ENCODE peak calls at places on chromosomes 2 and 18, in eight cellular contexts. One of them, this sample, is unnamed.

GRCh38 chr2:127121776-127122176 is 14.8 kb upstream of the BIN1 start:
- DNase-seq in neuronal stem cell: no peak
- DNase-seq in A549: no peak
- DNase-seq in CD4-positive, CD25-positive, alpha-beta regulatory T cell: no peak
- DNase-seq in pancreas: peak
- DNase-seq in WERI-Rb-1: peak
- DNase-seq in colonic mucosa: peak
- DNase-seq in heart left ventricle: peak
- DNase-seq in this sample: peak

GRCh38 chr2:16475581-16475980 is 190.1 kb downstream of the CYRIA start:
- DNase-seq in colonic mucosa: no peak
- DNase-seq in pancreas: no peak
- DNase-seq in CD4-positive, CD25-positive, alpha-beta regulatory T cell: no peak
- DNase-seq in WERI-Rb-1: no peak
- DNase-seq in A549: no peak
- DNase-seq in heart left ventricle: no peak
- DNase-seq in neuronal stem cell: no peak
- DNase-seq in this sample: no peak

GRCh38 chr18:79903787-79904356 is 47.6 kb downstream of the SLC66A2 start:
- DNase-seq in WERI-Rb-1: peak
- DNase-seq in neuronal stem cell: no peak
- DNase-seq in colonic mucosa: no peak
- DNase-seq in A549: no peak
- DNase-seq in heart left ventricle: no peak
- DNase-seq in CD4-positive, CD25-positive, alpha-beta regulatory T cell: no peak
- DNase-seq in pancreas: peak
- DNase-seq in this sample: peak

GRCh38 chr2:126748188-126748760 is 92.3 kb downstream of the GYPC start:
- DNase-seq in colonic mucosa: no peak
- DNase-seq in CD4-positive, CD25-positive, alpha-beta regulatory T cell: no peak
- DNase-seq in WERI-Rb-1: no peak
- DNase-seq in pancreas: no peak
- DNase-seq in heart left ventricle: no peak
- DNase-seq in neuronal stem cell: no peak
- DNase-seq in A549: no peak
- DNase-seq in this sample: no peak

GRCh38 chr2:1591461-1591770 is 152.9 kb downstream of the PXDN start:
- DNase-seq in A549: no peak
- DNase-seq in heart left ventricle: peak
- DNase-seq in pancreas: peak
- DNase-seq in colonic mucosa: no peak
- DNase-seq in CD4-positive, CD25-positive, alpha-beta regulatory T cell: no peak
- DNase-seq in WERI-Rb-1: no peak
- DNase-seq in neuronal stem cell: no peak
- DNase-seq in this sample: no peak

GRCh38 chr2:4673025-4673489 is 969.7 kb downstream of the DCDC2C start:
- DNase-seq in neuronal stem cell: no peak
- DNase-seq in colonic mucosa: no peak
- DNase-seq in WERI-Rb-1: no peak
- DNase-seq in A549: peak
- DNase-seq in pancreas: no peak
- DNase-seq in CD4-positive, CD25-positive, alpha-beta regulatory T cell: peak
- DNase-seq in heart left ventricle: no peak
- DNase-seq in this sample: no peak

GRCh38 chr18:38886852-38887670 is 1321.5 kb upstream of the CELF4 start:
- DNase-seq in pancreas: no peak
- DNase-seq in WERI-Rb-1: no peak
- DNase-seq in colonic mucosa: no peak
- DNase-seq in neuronal stem cell: no peak
- DNase-seq in CD4-positive, CD25-positive, alpha-beta regulatory T cell: no peak
- DNase-seq in heart left ventricle: no peak
- DNase-seq in A549: no peak
- DNase-seq in this sample: no peak

GRCh38 chr2:164151518-164151917 is 415.7 kb upstream of the FIGN start:
- DNase-seq in colonic mucosa: no peak
- DNase-seq in neuronal stem cell: no peak
- DNase-seq in WERI-Rb-1: no peak
- DNase-seq in CD4-positive, CD25-positive, alpha-beta regulatory T cell: no peak
- DNase-seq in heart left ventricle: no peak
- DNase-seq in pancreas: no peak
- DNase-seq in A549: no peak
- DNase-seq in this sample: no peak

GRCh38 chr2:186610785-186611184 is 20.9 kb downstream of the ITGAV start:
- DNase-seq in neuronal stem cell: no peak
- DNase-seq in pancreas: no peak
- DNase-seq in WERI-Rb-1: no peak
- DNase-seq in A549: no peak
- DNase-seq in CD4-positive, CD25-positive, alpha-beta regulatory T cell: no peak
- DNase-seq in heart left ventricle: no peak
- DNase-seq in colonic mucosa: no peak
- DNase-seq in this sample: no peak

GRCh38 chr2:127094509-127095366 is 12.2 kb downstream of the BIN1 start:
- DNase-seq in WERI-Rb-1: no peak
- DNase-seq in neuronal stem cell: no peak
- DNase-seq in A549: peak
- DNase-seq in colonic mucosa: peak
- DNase-seq in CD4-positive, CD25-positive, alpha-beta regulatory T cell: no peak
- DNase-seq in heart left ventricle: peak
- DNase-seq in pancreas: peak
- DNase-seq in this sample: no peak

GRCh38 chr2:85250045-85250444 is 77.7 kb downstream of the TGOLN2 start:
- DNase-seq in colonic mucosa: no peak
- DNase-seq in A549: no peak
- DNase-seq in heart left ventricle: no peak
- DNase-seq in neuronal stem cell: no peak
- DNase-seq in pancreas: no peak
- DNase-seq in WERI-Rb-1: no peak
- DNase-seq in CD4-positive, CD25-positive, alpha-beta regulatory T cell: no peak
- DNase-seq in this sample: no peak

GRCh38 chr2:181517685-181518301 is 60.6 kb downstream of the ITGA4 start:
- DNase-seq in colonic mucosa: no peak
- DNase-seq in WERI-Rb-1: no peak
- DNase-seq in A549: no peak
- DNase-seq in pancreas: no peak
- DNase-seq in neuronal stem cell: no peak
- DNase-seq in CD4-positive, CD25-positive, alpha-beta regulatory T cell: peak
- DNase-seq in heart left ventricle: no peak
- DNase-seq in this sample: no peak

GRCh38 chr18:62588217-62588616 is 65.4 kb downstream of the ZCCHC2 start:
- DNase-seq in neuronal stem cell: no peak
- DNase-seq in WERI-Rb-1: no peak
- DNase-seq in pancreas: no peak
- DNase-seq in colonic mucosa: no peak
- DNase-seq in heart left ventricle: no peak
- DNase-seq in A549: no peak
- DNase-seq in CD4-positive, CD25-positive, alpha-beta regulatory T cell: no peak
- DNase-seq in this sample: no peak

GRCh38 chr18:72700961-72701710 is 157.0 kb upstream of the CBLN2 start:
- DNase-seq in colonic mucosa: no peak
- DNase-seq in pancreas: no peak
- DNase-seq in WERI-Rb-1: no peak
- DNase-seq in heart left ventricle: no peak
- DNase-seq in A549: no peak
- DNase-seq in neuronal stem cell: no peak
- DNase-seq in CD4-positive, CD25-positive, alpha-beta regulatory T cell: no peak
- DNase-seq in this sample: no peak

GRCh38 chr18:14086459-14087231 is 45.6 kb downstream of the ZNF519 start:
- DNase-seq in colonic mucosa: no peak
- DNase-seq in WERI-Rb-1: peak
- DNase-seq in pancreas: no peak
- DNase-seq in heart left ventricle: no peak
- DNase-seq in neuronal stem cell: peak
- DNase-seq in A549: peak
- DNase-seq in CD4-positive, CD25-positive, alpha-beta regulatory T cell: peak
- DNase-seq in this sample: no peak

DNA sequence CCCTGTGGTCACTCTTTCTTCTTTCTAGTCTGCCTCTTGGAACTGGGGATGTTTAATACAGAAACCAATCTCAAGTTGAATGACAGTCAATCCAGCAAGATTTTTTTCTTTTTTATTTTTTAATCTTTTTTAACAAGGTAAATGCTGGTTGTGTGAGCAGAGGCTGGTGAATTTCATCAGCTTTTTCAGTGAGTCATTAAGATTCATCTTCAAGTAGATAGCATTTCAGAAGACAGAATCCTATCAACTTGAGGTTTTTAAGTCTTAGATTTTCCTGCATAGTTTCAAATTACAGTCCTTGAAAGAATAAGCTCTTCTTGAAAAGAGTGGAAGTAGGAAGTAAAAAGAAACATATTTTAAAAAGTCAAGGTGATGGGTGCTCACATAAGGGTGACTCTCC is 12.4 kb downstream of the SLC8A1 start:
- DNase-seq in neuronal stem cell: no peak
- DNase-seq in colonic mucosa: no peak
- DNase-seq in CD4-positive, CD25-positive, alpha-beta regulatory T cell: no peak
- DNase-seq in heart left ventricle: no peak
- DNase-seq in WERI-Rb-1: no peak
- DNase-seq in A549: no peak
- DNase-seq in pancreas: no peak
- DNase-seq in this sample: no peak
- H3K27ac ChIP-seq in neuronal stem cell: no peak
- H3K27ac ChIP-seq in colonic mucosa: no peak
- H3K27ac ChIP-seq in CD4-positive, CD25-positive, alpha-beta regulatory T cell: no peak
- H3K27ac ChIP-seq in heart left ventricle: no peak
- H3K27ac ChIP-seq in WERI-Rb-1: no peak
- H3K27ac ChIP-seq in A549: peak
- H3K27ac ChIP-seq in pancreas: no peak
- H3K27ac ChIP-seq in this sample: no peak

GRCh38 chr18:57083485-57083884 is 63.4 kb upstream of the BOD1L2 start:
- DNase-seq in pancreas: no peak
- DNase-seq in neuronal stem cell: no peak
- DNase-seq in CD4-positive, CD25-positive, alpha-beta regulatory T cell: no peak
- DNase-seq in colonic mucosa: no peak
- DNase-seq in WERI-Rb-1: no peak
- DNase-seq in heart left ventricle: no peak
- DNase-seq in A549: no peak
- DNase-seq in this sample: no peak

GRCh38 chr18:57080479-57080878 is 66.4 kb upstream of the BOD1L2 start:
- DNase-seq in CD4-positive, CD25-positive, alpha-beta regulatory T cell: no peak
- DNase-seq in A549: no peak
- DNase-seq in heart left ventricle: no peak
- DNase-seq in pancreas: no peak
- DNase-seq in neuronal stem cell: no peak
- DNase-seq in WERI-Rb-1: no peak
- DNase-seq in colonic mucosa: no peak
- DNase-seq in this sample: no peak

GRCh38 chr18:57087985-57088384 is 58.9 kb upstream of the BOD1L2 start:
- DNase-seq in A549: no peak
- DNase-seq in heart left ventricle: no peak
- DNase-seq in CD4-positive, CD25-positive, alpha-beta regulatory T cell: no peak
- DNase-seq in pancreas: no peak
- DNase-seq in colonic mucosa: no peak
- DNase-seq in WERI-Rb-1: no peak
- DNase-seq in neuronal stem cell: no peak
- DNase-seq in this sample: no peak

GRCh38 chr18:57086163-57086562 is 60.7 kb upstream of the BOD1L2 start:
- DNase-seq in neuronal stem cell: no peak
- DNase-seq in A549: no peak
- DNase-seq in heart left ventricle: no peak
- DNase-seq in pancreas: no peak
- DNase-seq in WERI-Rb-1: no peak
- DNase-seq in CD4-positive, CD25-positive, alpha-beta regulatory T cell: no peak
- DNase-seq in colonic mucosa: no peak
- DNase-seq in this sample: no peak

GRCh38 chr18:57084331-57085298 is 62.3 kb upstream of the BOD1L2 start:
- DNase-seq in pancreas: no peak
- DNase-seq in heart left ventricle: no peak
- DNase-seq in colonic mucosa: no peak
- DNase-seq in WERI-Rb-1: no peak
- DNase-seq in A549: no peak
- DNase-seq in CD4-positive, CD25-positive, alpha-beta regulatory T cell: peak
- DNase-seq in neuronal stem cell: no peak
- DNase-seq in this sample: no peak
- H3K4me3 ChIP-seq in pancreas: no peak
- H3K4me3 ChIP-seq in heart left ventricle: no peak
- H3K4me3 ChIP-seq in colonic mucosa: no peak
- H3K4me3 ChIP-seq in WERI-Rb-1: no peak
- H3K4me3 ChIP-seq in A549: no peak
- H3K4me3 ChIP-seq in CD4-positive, CD25-positive, alpha-beta regulatory T cell: peak
- H3K4me3 ChIP-seq in neuronal stem cell: no peak
- H3K4me3 ChIP-seq in this sample: no peak

DNA sequence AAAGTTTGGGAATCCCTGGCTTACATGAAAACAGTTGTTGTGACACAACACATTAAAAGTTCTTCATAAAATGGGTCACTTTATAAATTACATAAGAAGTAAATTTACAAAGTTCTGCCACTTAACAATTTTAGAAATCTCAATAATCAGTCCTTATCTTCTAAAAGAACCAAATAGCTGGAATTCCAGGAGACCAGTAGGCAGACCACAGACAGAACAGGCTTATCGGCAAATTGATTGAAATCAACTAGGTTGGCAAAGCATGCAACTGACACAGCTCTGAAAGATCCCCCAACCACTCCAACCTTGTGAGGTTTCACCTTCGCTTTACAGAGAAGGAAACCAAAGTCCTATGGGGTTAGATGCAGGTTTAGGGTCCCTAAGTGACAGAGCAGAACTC is 103.0 kb downstream of the DNER start:
- DNase-seq in colonic mucosa: no peak
- DNase-seq in heart left ventricle: no peak
- DNase-seq in A549: no peak
- DNase-seq in WERI-Rb-1: no peak
- DNase-seq in CD4-positive, CD25-positive, alpha-beta regulatory T cell: no peak
- DNase-seq in neuronal stem cell: no peak
- DNase-seq in pancreas: no peak
- DNase-seq in this sample: no peak
- H3K27ac ChIP-seq in colonic mucosa: no peak
- H3K27ac ChIP-seq in heart left ventricle: no peak
- H3K27ac ChIP-seq in A549: no peak
- H3K27ac ChIP-seq in WERI-Rb-1: no peak
- H3K27ac ChIP-seq in CD4-positive, CD25-positive, alpha-beta regulatory T cell: no peak
- H3K27ac ChIP-seq in neuronal stem cell: no peak
- H3K27ac ChIP-seq in pancreas: no peak
- H3K27ac ChIP-seq in this sample: no peak

GRCh38 chr2:176002684-176003225 is 688 bp upstream of the LNPK start:
- DNase-seq in WERI-Rb-1: peak
- DNase-seq in CD4-positive, CD25-positive, alpha-beta regulatory T cell: peak
- DNase-seq in A549: peak
- DNase-seq in colonic mucosa: no peak
- DNase-seq in pancreas: no peak
- DNase-seq in neuronal stem cell: no peak
- DNase-seq in heart left ventricle: peak
- DNase-seq in this sample: no peak

GRCh38 chr2:175999283-175999819 is 2.7 kb downstream of the LNPK start:
- DNase-seq in colonic mucosa: no peak
- DNase-seq in A549: no peak
- DNase-seq in WERI-Rb-1: no peak
- DNase-seq in neuronal stem cell: no peak
- DNase-seq in CD4-positive, CD25-positive, alpha-beta regulatory T cell: no peak
- DNase-seq in pancreas: no peak
- DNase-seq in heart left ventricle: no peak
- DNase-seq in this sample: no peak

GRCh38 chr2:176003958-176004357 is 1.9 kb upstream of the LNPK start:
- DNase-seq in heart left ventricle: no peak
- DNase-seq in A549: no peak
- DNase-seq in CD4-positive, CD25-positive, alpha-beta regulatory T cell: no peak
- DNase-seq in colonic mucosa: no peak
- DNase-seq in neuronal stem cell: no peak
- DNase-seq in WERI-Rb-1: no peak
- DNase-seq in pancreas: no peak
- DNase-seq in this sample: no peak

GRCh38 chr2:176001281-176001902 is 675 bp downstream of the LNPK start:
- DNase-seq in WERI-Rb-1: peak
- DNase-seq in pancreas: no peak
- DNase-seq in heart left ventricle: peak
- DNase-seq in colonic mucosa: peak
- DNase-seq in neuronal stem cell: no peak
- DNase-seq in A549: peak
- DNase-seq in CD4-positive, CD25-positive, alpha-beta regulatory T cell: peak
- DNase-seq in this sample: no peak

GRCh38 chr2:176001903-176002683 is at the start of gene LNPK:
- DNase-seq in A549: peak
- DNase-seq in heart left ventricle: peak
- DNase-seq in pancreas: peak
- DNase-seq in neuronal stem cell: peak
- DNase-seq in colonic mucosa: peak
- DNase-seq in WERI-Rb-1: peak
- DNase-seq in CD4-positive, CD25-positive, alpha-beta regulatory T cell: peak
- DNase-seq in this sample: peak
- H3K4me3 ChIP-seq in A549: peak
- H3K4me3 ChIP-seq in heart left ventricle: peak
- H3K4me3 ChIP-seq in pancreas: peak
- H3K4me3 ChIP-seq in neuronal stem cell: peak
- H3K4me3 ChIP-seq in colonic mucosa: peak
- H3K4me3 ChIP-seq in WERI-Rb-1: peak
- H3K4me3 ChIP-seq in CD4-positive, CD25-positive, alpha-beta regulatory T cell: peak
- H3K4me3 ChIP-seq in this sample: peak

This sample was measured in upper lobe of left lung.